ENCODE peak calls at places on chromosomes 16 and 17, in four cellular contexts. One of them, this sample, is unnamed.

GRCh38 chr17:7296189-7296861 is 1.9 kb upstream of the YBX2 start:
- DNase-seq in Calu3: peak
- DNase-seq in stomach: peak
- DNase-seq in mesothelial cell of epicardium: peak
- DNase-seq in this sample: peak

GRCh38 chr17:67035131-67036083 is 8.9 kb upstream of the CACNG1 start:
- DNase-seq in stomach: no peak
- DNase-seq in mesothelial cell of epicardium: no peak
- DNase-seq in Calu3: no peak
- DNase-seq in this sample: no peak

GRCh38 chr17:80119839-80120238 is 18.5 kb downstream of the GAA start:
- DNase-seq in stomach: no peak
- DNase-seq in Calu3: no peak
- DNase-seq in mesothelial cell of epicardium: peak
- DNase-seq in this sample: no peak

GRCh38 chr17:40560592-40561293 is 4.5 kb downstream of the CCR7 start:
- DNase-seq in stomach: peak
- DNase-seq in Calu3: peak
- DNase-seq in mesothelial cell of epicardium: peak
- DNase-seq in this sample: no peak

GRCh38 chr16:56294599-56294998 is 103.3 kb downstream of the GNAO1 start:
- DNase-seq in mesothelial cell of epicardium: no peak
- DNase-seq in stomach: no peak
- DNase-seq in Calu3: no peak
- DNase-seq in this sample: peak

GRCh38 chr17:39165178-39165843 is 650 bp downstream of the ARL5C start:
- DNase-seq in mesothelial cell of epicardium: peak
- DNase-seq in Calu3: no peak
- DNase-seq in stomach: no peak
- DNase-seq in this sample: no peak

GRCh38 chr16:60225541-60225940 is 1491.4 kb upstream of the GOT2 start:
- DNase-seq in Calu3: no peak
- DNase-seq in mesothelial cell of epicardium: no peak
- DNase-seq in stomach: no peak
- DNase-seq in this sample: no peak

GRCh38 chr17:69967910-69968411 is 107.1 kb upstream of the KCNJ16 start:
- DNase-seq in stomach: no peak
- DNase-seq in Calu3: no peak
- DNase-seq in mesothelial cell of epicardium: no peak
- DNase-seq in this sample: no peak

GRCh38 chr16:26569793-26570192 is 496.9 kb upstream of the C16orf82 start:
- DNase-seq in mesothelial cell of epicardium: no peak
- DNase-seq in stomach: no peak
- DNase-seq in Calu3: no peak
- DNase-seq in this sample: no peak

GRCh38 chr16:72137380-72138063 is 34.4 kb downstream of the PMFBP1 start:
- DNase-seq in mesothelial cell of epicardium: no peak
- DNase-seq in stomach: no peak
- DNase-seq in Calu3: no peak
- DNase-seq in this sample: no peak

GRCh38 chr16:22186517-22186916 is 19.6 kb upstream of the EEF2K start:
- DNase-seq in stomach: no peak
- DNase-seq in Calu3: no peak
- DNase-seq in mesothelial cell of epicardium: no peak
- DNase-seq in this sample: no peak

GRCh38 chr17:40480501-40481003 is 20.9 kb downstream of the TNS4 start:
- DNase-seq in stomach: peak
- DNase-seq in Calu3: peak
- DNase-seq in mesothelial cell of epicardium: no peak
- DNase-seq in this sample: peak

GRCh38 chr17:38562903-38563302 is 42.8 kb downstream of the SRCIN1 start:
- DNase-seq in mesothelial cell of epicardium: no peak
- DNase-seq in stomach: no peak
- DNase-seq in Calu3: no peak
- DNase-seq in this sample: no peak

GRCh38 chr17:40922239-40922638 is 15.2 kb downstream of the KRT23 start:
- DNase-seq in stomach: peak
- DNase-seq in Calu3: peak
- DNase-seq in mesothelial cell of epicardium: no peak
- DNase-seq in this sample: peak

GRCh38 chr17:10278218-10278617 is 79.8 kb upstream of the GAS7 start:
- DNase-seq in Calu3: no peak
- DNase-seq in stomach: no peak
- DNase-seq in mesothelial cell of epicardium: no peak
- DNase-seq in this sample: no peak

GRCh38 chr16:74574146-74574545 is 32.8 kb downstream of the GLG1 start:
- DNase-seq in stomach: no peak
- DNase-seq in mesothelial cell of epicardium: no peak
- DNase-seq in Calu3: no peak
- DNase-seq in this sample: no peak

GRCh38 chr16:53898993-53899392 is 195.0 kb downstream of the FTO start:
- DNase-seq in mesothelial cell of epicardium: no peak
- DNase-seq in stomach: no peak
- DNase-seq in Calu3: no peak
- DNase-seq in this sample: no peak

GRCh38 chr16:74463888-74464287 is 42.6 kb upstream of the CLEC18B start:
- DNase-seq in stomach: no peak
- DNase-seq in Calu3: no peak
- DNase-seq in mesothelial cell of epicardium: no peak
- DNase-seq in this sample: no peak

GRCh38 chr17:15377200-15377599 is 35.8 kb upstream of the TEKT3 start:
- DNase-seq in stomach: no peak
- DNase-seq in mesothelial cell of epicardium: no peak
- DNase-seq in Calu3: peak
- DNase-seq in this sample: no peak

GRCh38 chr17:27338536-27338985 is 44.6 kb downstream of the WSB1 start:
- DNase-seq in stomach: no peak
- DNase-seq in mesothelial cell of epicardium: no peak
- DNase-seq in Calu3: no peak
- DNase-seq in this sample: no peak

GRCh38 chr17:73641779-73642580 is 2.3 kb downstream of the SDK2 start:
- DNase-seq in Calu3: no peak
- DNase-seq in stomach: peak
- DNase-seq in mesothelial cell of epicardium: no peak
- DNase-seq in this sample: no peak

GRCh38 chr17:69574257-69575197 is 160.0 kb downstream of the MAP2K6 start:
- DNase-seq in Calu3: no peak
- DNase-seq in mesothelial cell of epicardium: no peak
- DNase-seq in stomach: no peak
- DNase-seq in this sample: no peak

GRCh38 chr17:66676421-66676820 is 158.5 kb upstream of the CACNG5 start:
- DNase-seq in Calu3: peak
- DNase-seq in mesothelial cell of epicardium: no peak
- DNase-seq in stomach: peak
- DNase-seq in this sample: peak

GRCh38 chr16:15601212-15601879 is 41.6 kb downstream of the MARF1 start:
- DNase-seq in mesothelial cell of epicardium: no peak
- DNase-seq in stomach: no peak
- DNase-seq in Calu3: no peak
- DNase-seq in this sample: no peak

GRCh38 chr16:70508752-70509151 is 14.6 kb downstream of the COG4 start:
- DNase-seq in Calu3: no peak
- DNase-seq in stomach: no peak
- DNase-seq in mesothelial cell of epicardium: no peak
- DNase-seq in this sample: no peak

GRCh38 chr17:54941285-54941684 is 27.2 kb downstream of the COX11 start:
- DNase-seq in mesothelial cell of epicardium: no peak
- DNase-seq in stomach: no peak
- DNase-seq in Calu3: no peak
- DNase-seq in this sample: no peak

GRCh38 chr16:29852654-29853053 is 10.4 kb downstream of the CDIPT start:
- DNase-seq in Calu3: no peak
- DNase-seq in mesothelial cell of epicardium: no peak
- DNase-seq in stomach: no peak
- DNase-seq in this sample: no peak

GRCh38 chr16:25011891-25012499 is 3.2 kb downstream of the ARHGAP17 start:
- DNase-seq in Calu3: no peak
- DNase-seq in mesothelial cell of epicardium: no peak
- DNase-seq in stomach: no peak
- DNase-seq in this sample: no peak

GRCh38 chr17:76695059-76695892 is 15.5 kb downstream of the MXRA7 start:
- DNase-seq in mesothelial cell of epicardium: no peak
- DNase-seq in stomach: no peak
- DNase-seq in Calu3: no peak
- DNase-seq in this sample: no peak

GRCh38 chr17:1711804-1712203 is 1.6 kb upstream of the TLCD2 start:
- DNase-seq in stomach: no peak
- DNase-seq in mesothelial cell of epicardium: no peak
- DNase-seq in Calu3: no peak
- DNase-seq in this sample: no peak

GRCh38 chr16:89460556-89460955 is 29.8 kb downstream of the ANKRD11 start:
- DNase-seq in stomach: no peak
- DNase-seq in mesothelial cell of epicardium: no peak
- DNase-seq in Calu3: no peak
- DNase-seq in this sample: no peak

GRCh38 chr17:58253082-58253481 is 14.7 kb downstream of the LPO start:
- DNase-seq in stomach: no peak
- DNase-seq in mesothelial cell of epicardium: no peak
- DNase-seq in Calu3: no peak
- DNase-seq in this sample: no peak

GRCh38 chr16:51394401-51394800 is 243.3 kb upstream of the SALL1 start:
- DNase-seq in stomach: no peak
- DNase-seq in mesothelial cell of epicardium: no peak
- DNase-seq in Calu3: no peak
- DNase-seq in this sample: no peak

GRCh38 chr16:83116274-83116892 is 489.6 kb downstream of the CDH13 start:
- DNase-seq in stomach: no peak
- DNase-seq in mesothelial cell of epicardium: no peak
- DNase-seq in Calu3: no peak
- DNase-seq in this sample: no peak
- TF ChIP-seq CTCF in stomach: no peak
- TF ChIP-seq CTCF in mesothelial cell of epicardium: no peak
- TF ChIP-seq CTCF in Calu3: no peak
- TF ChIP-seq CTCF in this sample: no peak

GRCh38 chr16:495127-495748 is 32.3 kb upstream of the CAPN15 start:
- DNase-seq in stomach: no peak
- DNase-seq in mesothelial cell of epicardium: no peak
- DNase-seq in Calu3: peak
- DNase-seq in this sample: peak
- TF ChIP-seq CTCF in stomach: peak
- TF ChIP-seq CTCF in mesothelial cell of epicardium: no peak
- TF ChIP-seq CTCF in Calu3: peak
- TF ChIP-seq CTCF in this sample: peak

GRCh38 chr17:16461606-16461866 is 30.5 kb downstream of the LRRC75A start:
- DNase-seq in stomach: no peak
- DNase-seq in mesothelial cell of epicardium: no peak
- DNase-seq in Calu3: no peak
- DNase-seq in this sample: no peak

GRCh38 chr17:16459850-16460550 is 32.0 kb downstream of the LRRC75A start:
- DNase-seq in mesothelial cell of epicardium: no peak
- DNase-seq in stomach: no peak
- DNase-seq in Calu3: no peak
- DNase-seq in this sample: peak

GRCh38 chr17:16456770-16457316 is 35.1 kb downstream of the LRRC75A start:
- DNase-seq in Calu3: no peak
- DNase-seq in stomach: no peak
- DNase-seq in mesothelial cell of epicardium: no peak
- DNase-seq in this sample: no peak

GRCh38 chr17:16460796-16461605 is 31.0 kb downstream of the LRRC75A start:
- DNase-seq in mesothelial cell of epicardium: no peak
- DNase-seq in stomach: no peak
- DNase-seq in Calu3: no peak
- DNase-seq in this sample: no peak

DNA sequence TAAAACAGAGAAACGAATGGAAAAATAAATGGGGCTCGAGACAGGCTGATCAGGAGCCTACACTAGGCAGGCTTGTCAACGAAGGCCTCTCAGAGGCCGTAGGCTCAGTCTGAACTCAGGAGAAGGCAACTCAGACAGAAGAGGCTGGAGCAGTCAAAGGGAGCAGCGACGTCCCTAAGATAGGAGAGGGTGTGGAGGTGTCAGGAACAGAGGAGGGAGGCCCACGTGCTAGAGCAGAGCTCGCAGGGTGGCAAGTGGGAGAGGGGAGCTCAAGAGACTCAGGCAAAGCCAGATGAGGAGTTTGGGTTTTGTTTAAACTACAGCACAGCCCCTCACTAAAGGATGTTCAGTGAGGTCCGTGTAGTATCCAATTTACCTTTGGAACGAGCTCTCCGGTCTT is 32.7 kb downstream of the LRRC75A start:
- DNase-seq in Calu3: no peak
- DNase-seq in mesothelial cell of epicardium: no peak
- DNase-seq in stomach: no peak
- DNase-seq in this sample: no peak
- TF ChIP-seq CTCF in Calu3: no peak
- TF ChIP-seq CTCF in mesothelial cell of epicardium: no peak
- TF ChIP-seq CTCF in stomach: no peak
- TF ChIP-seq CTCF in this sample: no peak

DNA sequence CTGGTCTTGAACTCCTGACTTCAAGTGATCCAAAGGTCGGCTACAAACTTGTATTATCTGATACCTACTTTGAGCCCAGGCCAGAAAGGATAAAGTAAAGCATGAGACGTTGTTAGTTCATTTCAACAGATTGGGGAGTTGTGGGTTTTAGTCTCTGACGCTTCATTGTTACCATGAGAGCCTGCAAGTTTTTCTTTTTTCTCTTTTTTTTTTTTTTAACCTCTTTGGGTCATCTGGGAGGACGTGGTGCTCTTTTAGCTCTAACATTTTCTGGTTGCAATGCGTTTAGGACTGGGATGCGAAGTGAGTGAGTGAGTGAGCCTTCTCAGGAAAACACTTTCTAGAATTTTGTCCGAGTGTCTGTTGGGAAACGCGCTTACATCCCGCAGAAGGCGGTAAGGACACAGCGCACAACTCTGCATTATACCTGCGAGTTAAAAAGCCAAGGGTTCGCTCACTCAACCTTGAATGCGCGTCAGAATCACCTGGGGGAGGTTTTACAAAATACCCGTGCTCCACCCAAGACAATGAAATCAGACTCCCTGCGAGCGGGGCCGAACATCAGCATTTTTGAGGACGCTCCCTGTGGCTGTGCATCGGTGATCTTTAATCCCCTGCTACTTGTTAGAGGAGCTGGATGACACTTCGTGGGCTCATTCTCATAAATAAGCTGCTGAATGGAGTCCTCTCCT is 704 bp upstream of the RNF135 start:
- DNase-seq in Calu3: peak
- DNase-seq in mesothelial cell of epicardium: peak
- DNase-seq in stomach: peak
- DNase-seq in this sample: peak
- TF ChIP-seq CTCF in Calu3: no peak
- TF ChIP-seq CTCF in mesothelial cell of epicardium: no peak
- TF ChIP-seq CTCF in stomach: no peak
- TF ChIP-seq CTCF in this sample: no peak

GRCh38 chr16:86819523-86819887 is 241.2 kb downstream of the FOXL1 start:
- DNase-seq in mesothelial cell of epicardium: no peak
- DNase-seq in Calu3: no peak
- DNase-seq in stomach: no peak
- DNase-seq in this sample: no peak
- TF ChIP-seq CTCF in mesothelial cell of epicardium: peak
- TF ChIP-seq CTCF in Calu3: no peak
- TF ChIP-seq CTCF in stomach: no peak
- TF ChIP-seq CTCF in this sample: no peak

GRCh38 chr16:2205104-2205966 is at the start of gene MLST8:
- DNase-seq in Calu3: peak
- DNase-seq in mesothelial cell of epicardium: peak
- DNase-seq in stomach: peak
- DNase-seq in this sample: peak
- TF ChIP-seq CTCF in Calu3: peak
- TF ChIP-seq CTCF in mesothelial cell of epicardium: peak
- TF ChIP-seq CTCF in stomach: no peak
- TF ChIP-seq CTCF in this sample: no peak

This sample was measured in RWPE1.